ENCODE peak calls at places on chromosomes 6 and 20, in six cellular contexts. One of them, this sample, is unnamed.

GRCh38 chr6:108176281-108177089 is 10.7 kb downstream of the NR2E1 start:
- ATAC-seq in A549: no peak
- ATAC-seq in activated CD8-positive, alpha-beta memory T cell treated with anti-CD3 and anti-CD28 coated beads, Interleukin-2, amount 10 ng/mL, durations not matched to agents 7 days and 5 days: no peak
- ATAC-seq in activated naive CD4-positive, alpha-beta T cell treated with anti-CD3 and anti-CD28 coated beads, Interleukin-2, amount 50 U/mL, for 72 hours: no peak
- ATAC-seq in Right ventricle myocardium superior: no peak
- ATAC-seq in left cardiac atrium: no peak
- ATAC-seq in this sample: no peak

GRCh38 chr20:840858-841567 is 7.5 kb downstream of the FAM110A start:
- ATAC-seq in activated CD8-positive, alpha-beta memory T cell treated with anti-CD3 and anti-CD28 coated beads, Interleukin-2, amount 10 ng/mL, durations not matched to agents 7 days and 5 days: no peak
- ATAC-seq in Right ventricle myocardium superior: no peak
- ATAC-seq in left cardiac atrium: no peak
- ATAC-seq in A549: peak
- ATAC-seq in activated naive CD4-positive, alpha-beta T cell treated with anti-CD3 and anti-CD28 coated beads, Interleukin-2, amount 50 U/mL, for 72 hours: no peak
- ATAC-seq in this sample: no peak

GRCh38 chr6:117947234-117947633 is 40.2 kb downstream of the SLC35F1 start:
- ATAC-seq in activated naive CD4-positive, alpha-beta T cell treated with anti-CD3 and anti-CD28 coated beads, Interleukin-2, amount 50 U/mL, for 72 hours: no peak
- ATAC-seq in A549: no peak
- ATAC-seq in activated CD8-positive, alpha-beta memory T cell treated with anti-CD3 and anti-CD28 coated beads, Interleukin-2, amount 10 ng/mL, durations not matched to agents 7 days and 5 days: no peak
- ATAC-seq in Right ventricle myocardium superior: no peak
- ATAC-seq in left cardiac atrium: no peak
- ATAC-seq in this sample: no peak

GRCh38 chr6:36682328-36683144 is 4.0 kb downstream of the CDKN1A start:
- ATAC-seq in activated CD8-positive, alpha-beta memory T cell treated with anti-CD3 and anti-CD28 coated beads, Interleukin-2, amount 10 ng/mL, durations not matched to agents 7 days and 5 days: no peak
- ATAC-seq in A549: no peak
- ATAC-seq in Right ventricle myocardium superior: no peak
- ATAC-seq in left cardiac atrium: no peak
- ATAC-seq in activated naive CD4-positive, alpha-beta T cell treated with anti-CD3 and anti-CD28 coated beads, Interleukin-2, amount 50 U/mL, for 72 hours: peak
- ATAC-seq in this sample: no peak

GRCh38 chr6:15429146-15430110 is 183.6 kb downstream of the JARID2 start:
- ATAC-seq in activated CD8-positive, alpha-beta memory T cell treated with anti-CD3 and anti-CD28 coated beads, Interleukin-2, amount 10 ng/mL, durations not matched to agents 7 days and 5 days: no peak
- ATAC-seq in A549: no peak
- ATAC-seq in left cardiac atrium: no peak
- ATAC-seq in activated naive CD4-positive, alpha-beta T cell treated with anti-CD3 and anti-CD28 coated beads, Interleukin-2, amount 50 U/mL, for 72 hours: no peak
- ATAC-seq in Right ventricle myocardium superior: no peak
- ATAC-seq in this sample: peak

GRCh38 chr20:22099348-22099747 is 393.9 kb downstream of the PAX1 start:
- ATAC-seq in left cardiac atrium: no peak
- ATAC-seq in A549: no peak
- ATAC-seq in activated naive CD4-positive, alpha-beta T cell treated with anti-CD3 and anti-CD28 coated beads, Interleukin-2, amount 50 U/mL, for 72 hours: no peak
- ATAC-seq in Right ventricle myocardium superior: no peak
- ATAC-seq in activated CD8-positive, alpha-beta memory T cell treated with anti-CD3 and anti-CD28 coated beads, Interleukin-2, amount 10 ng/mL, durations not matched to agents 7 days and 5 days: no peak
- ATAC-seq in this sample: no peak

GRCh38 chr20:38115205-38115604 is 49.9 kb downstream of the TGM2 start:
- ATAC-seq in A549: no peak
- ATAC-seq in activated CD8-positive, alpha-beta memory T cell treated with anti-CD3 and anti-CD28 coated beads, Interleukin-2, amount 10 ng/mL, durations not matched to agents 7 days and 5 days: no peak
- ATAC-seq in activated naive CD4-positive, alpha-beta T cell treated with anti-CD3 and anti-CD28 coated beads, Interleukin-2, amount 50 U/mL, for 72 hours: no peak
- ATAC-seq in left cardiac atrium: no peak
- ATAC-seq in Right ventricle myocardium superior: no peak
- ATAC-seq in this sample: no peak

GRCh38 chr6:56593801-56594318 is 48.8 kb downstream of the DST start:
- ATAC-seq in activated naive CD4-positive, alpha-beta T cell treated with anti-CD3 and anti-CD28 coated beads, Interleukin-2, amount 50 U/mL, for 72 hours: peak
- ATAC-seq in A549: no peak
- ATAC-seq in left cardiac atrium: peak
- ATAC-seq in activated CD8-positive, alpha-beta memory T cell treated with anti-CD3 and anti-CD28 coated beads, Interleukin-2, amount 10 ng/mL, durations not matched to agents 7 days and 5 days: peak
- ATAC-seq in Right ventricle myocardium superior: peak
- ATAC-seq in this sample: no peak

GRCh38 chr6:110053395-110054240 is 75.5 kb downstream of the GPR6 start:
- ATAC-seq in Right ventricle myocardium superior: peak
- ATAC-seq in activated naive CD4-positive, alpha-beta T cell treated with anti-CD3 and anti-CD28 coated beads, Interleukin-2, amount 50 U/mL, for 72 hours: no peak
- ATAC-seq in left cardiac atrium: peak
- ATAC-seq in activated CD8-positive, alpha-beta memory T cell treated with anti-CD3 and anti-CD28 coated beads, Interleukin-2, amount 10 ng/mL, durations not matched to agents 7 days and 5 days: no peak
- ATAC-seq in A549: peak
- ATAC-seq in this sample: peak

This sample was measured in gastroesophageal sphincter.